ENCODE peak calls at places on chromosome 6, in six cellular contexts. H is NCI-H146; F is HEK293T; W is stimulated activated CD4-positive, alpha-beta T cell treated with anti-CD3 and anti-CD28 coated beads, Interleukin-4, amount 100 ng/mL, for 1 hour; X is GM23248; G is cardiac fibroblast. I is an unnamed sample.
A peak's percentile ranks its signal among the peaks of the same experiment; 100 is the strongest.

GRCh38 chr6:63403725-63404124 is 83.9 kb upstream of the LGSN start:
- DNase-seq in F (no peak), G (no peak), X (no peak), W (no peak), H (no peak), I (no peak)

GRCh38 chr6:121064345-121064744 is 269.9 kb downstream of the TBC1D32 start:
- DNase-seq in G (no peak), X (no peak), H (no peak), W (no peak), F (no peak), I (no peak)

GRCh38 chr6:48511382-48511781 is 400.4 kb upstream of the PTCHD4 start:
- DNase-seq in X (no peak), G (no peak), W (no peak), H (peak; percentile 36), F (no peak), I (no peak)

GRCh38 chr6:62740596-62740995 is 454.6 kb upstream of the KHDRBS2 start:
- DNase-seq in W (no peak), H (no peak), X (no peak), F (no peak), G (no peak), I (no peak)

GRCh38 chr6:133958782-133959181 is 5.8 kb downstream of the TBPL1 start:
- DNase-seq in H (no peak), F (no peak), X (no peak), G (no peak), W (no peak), I (no peak)

GRCh38 chr6:112780498-112781096 is 433.5 kb downstream of the RFPL4B start:
- DNase-seq in W (peak; percentile 1), X (peak; percentile 84), G (peak; percentile 90), H (peak; percentile 70), F (peak; percentile 72), I (peak; percentile 61)

GRCh38 chr6:122653094-122653493 is 42.9 kb downstream of the PKIB start:
- DNase-seq in W (no peak), F (no peak), X (no peak), G (no peak), H (no peak), I (no peak)

GRCh38 chr6:43916924-43917877 is 147.2 kb downstream of the VEGFA start:
- DNase-seq in H (no peak), G (peak; percentile 92), W (no peak), X (peak; percentile 39), F (no peak), I (no peak)

GRCh38 chr6:157438611-157439109 is 57.7 kb downstream of the ZDHHC14 start:
- DNase-seq in X (peak; percentile 19), H (no peak), F (no peak), G (peak; percentile 58), W (no peak), I (no peak)

GRCh38 chr6:43575105-43575771 is 600 bp downstream of the XPO5 start:
- DNase-seq in F (peak; percentile 61), G (no peak), H (peak; percentile 73), W (peak; percentile 48), X (peak; percentile 70), I (no peak)

GRCh38 chr6:120875900-120876299 is 458.4 kb downstream of the TBC1D32 start:
- DNase-seq in H (no peak), G (no peak), W (no peak), X (no peak), F (no peak), I (no peak)

GRCh38 chr6:158109744-158110143 is 58.3 kb downstream of the SERAC1 start:
- DNase-seq in F (no peak), H (no peak), G (no peak), X (peak; percentile 12), W (no peak), I (no peak)

GRCh38 chr6:31098449-31098938 is 13.9 kb downstream of the C6orf15 start:
- DNase-seq in W (no peak), H (no peak), X (no peak), F (no peak), G (no peak), I (no peak)

GRCh38 chr6:33163540-33163939 is 28.7 kb downstream of the COL11A2 start:
- DNase-seq in H (no peak), F (no peak), X (no peak), G (no peak), W (no peak), I (no peak)

GRCh38 chr6:83590413-83590812 is 78.1 kb downstream of the PRSS35 start:
- DNase-seq in W (no peak), F (no peak), H (no peak), X (peak; percentile 41), G (peak; percentile 39), I (no peak)